ENCODE peak calls at places on chromosomes 1 and 21, in five cellular contexts. A, D, I, P and T are unnamed samples.

GRCh38 chr1:232149302-232150201 is 480.4 kb downstream of the SIPA1L2 start:
- DNase-seq in P (peak), I (peak), D (no peak), A (no peak), T (no peak)

GRCh38 chr1:87200875-87201638 is 127.6 kb upstream of the LMO4 start:
- DNase-seq in A (no peak), I (no peak), P (no peak), D (no peak), T (no peak)

GRCh38 chr1:25651036-25651640 is 34.5 kb downstream of the MAN1C1 start:
- DNase-seq in P (no peak), D (no peak), A (no peak), I (no peak), T (no peak)

GRCh38 chr1:245345191-245345884 is 190.6 kb downstream of the KIF26B start:
- DNase-seq in D (no peak), A (no peak), P (no peak), I (no peak), T (no peak)

GRCh38 chr1:59025898-59026426 is 242.1 kb upstream of the JUN start:
- DNase-seq in P (no peak), I (no peak), D (no peak), A (peak), T (no peak)

GRCh38 chr21:41932576-41933258 is 21.1 kb downstream of the C2CD2 start:
- DNase-seq in I (no peak), P (peak), D (no peak), A (no peak), T (no peak)

GRCh38 chr21:39961251-39961650 is 94.0 kb downstream of the PCP4 start:
- DNase-seq in A (no peak), I (no peak), P (no peak), D (no peak), T (no peak)

GRCh38 chr21:34574581-34574980 is 40.3 kb downstream of the RCAN1 start:
- DNase-seq in D (no peak), A (no peak), I (no peak), P (no peak), T (no peak)

GRCh38 chr1:8348777-8349472 is 31.0 kb downstream of the SLC45A1 start:
- DNase-seq in I (peak), D (peak), A (peak), P (peak), T (peak)

GRCh38 chr1:205172729-205173366 is 38.7 kb downstream of the DSTYK start:
- DNase-seq in A (peak), I (peak), D (no peak), P (peak), T (no peak)

GRCh38 chr1:21295059-21295401 is 4.8 kb upstream of the ECE1 start:
- DNase-seq in A (no peak), P (no peak), D (peak), I (no peak), T (no peak)

GRCh38 chr1:87927391-87928073 is 598.9 kb downstream of the LMO4 start:
- DNase-seq in P (no peak), D (no peak), A (peak), I (no peak), T (no peak)

GRCh38 chr1:209884665-209885117 is 53.3 kb upstream of the SYT14 start:
- DNase-seq in I (peak), D (no peak), A (peak), P (peak), T (peak)

GRCh38 chr1:13783551-13783950 is 83.6 kb downstream of the PRDM2 start:
- DNase-seq in A (peak), P (no peak), I (no peak), D (no peak), T (no peak)

GRCh38 chr1:155177918-155178281 is 4.3 kb downstream of the TRIM46 start:
- DNase-seq in D (no peak), A (no peak), P (no peak), I (no peak), T (no peak)

GRCh38 chr1:17878837-17879236 is 123.7 kb downstream of the ACTL8 start:
- DNase-seq in I (peak), A (peak), P (peak), D (no peak), T (no peak)

GRCh38 chr21:30831194-30831765 is 1.7 kb upstream of the KRTAP7-1 start:
- DNase-seq in D (no peak), I (peak), A (no peak), P (no peak), T (peak)

GRCh38 chr21:18350216-18350615 is 53.4 kb downstream of the TMPRSS15 start:
- DNase-seq in D (no peak), A (peak), I (no peak), P (no peak), T (no peak)

GRCh38 chr1:52002038-52002917 is 11.8 kb upstream of the RAB3B start:
- DNase-seq in I (peak), D (no peak), A (peak), P (peak), T (peak)

GRCh38 chr1:59043796-59044195 is 253.1 kb upstream of the FGGY start:
- DNase-seq in A (no peak), D (no peak), P (peak), I (peak), T (no peak)

GRCh38 chr1:29391362-29391880 is 155.1 kb downstream of the PTPRU start:
- DNase-seq in A (no peak), I (no peak), D (no peak), P (no peak), T (no peak)

GRCh38 chr1:21818661-21819060 is 6.6 kb downstream of the LDLRAD2 start:
- DNase-seq in P (peak), I (peak), A (no peak), D (no peak), T (no peak)

GRCh38 chr1:79193211-79194079 is 186.9 kb upstream of the ADGRL4 start:
- DNase-seq in I (peak), D (no peak), P (no peak), A (no peak), T (no peak)

GRCh38 chr1:93824869-93825268 is 54.1 kb downstream of the DNTTIP2 start:
- DNase-seq in I (no peak), P (no peak), D (no peak), A (no peak), T (peak)

GRCh38 chr21:42419845-42420244 is 16.1 kb downstream of the UBASH3A start:
- DNase-seq in I (no peak), A (no peak), P (no peak), D (no peak), T (no peak)

GRCh38 chr1:150567717-150568561 is 11.5 kb downstream of the MCL1 start:
- DNase-seq in D (no peak), A (peak), I (peak), P (peak), T (peak)

GRCh38 chr21:42424848-42425602 is 21.3 kb downstream of the UBASH3A start:
- DNase-seq in P (no peak), A (no peak), D (no peak), I (no peak), T (no peak)

GRCh38 chr21:42561742-42562141 is 48.1 kb downstream of the SLC37A1 start:
- DNase-seq in A (no peak), I (no peak), D (no peak), P (no peak), T (peak)

GRCh38 chr1:46725736-46726108 is 6.8 kb upstream of the EFCAB14 start:
- DNase-seq in A (no peak), D (no peak), I (peak), P (no peak), T (no peak)

GRCh38 chr1:151803164-151803563 is 2.1 kb downstream of the LINGO4 start:
- DNase-seq in I (no peak), P (no peak), D (no peak), A (no peak), T (no peak)